ENCODE peak calls at places on chromosomes 7 and 10, in nine cellular contexts. W is transverse colon; T is K562; B is Peyer's patch; Y is upper lobe of right lung; R is fibroblast of lung; Q is effector memory CD4-positive, alpha-beta T cell; K is cardiac muscle cell; V is heart right ventricle. O is an unnamed sample.
A peak's percentile ranks its signal among the peaks of the same experiment; 100 is the strongest.

GRCh38 chr7:73974101-73974947 is 53.6 kb upstream of the ELN start:
- DNase-seq in R (no peak), T (no peak), V (no peak), W (no peak), Y (peak; percentile 53), K (no peak), Q (no peak), B (peak; percentile 28), O (no peak)

GRCh38 chr10:132805599-132805998 is 19.7 kb upstream of the NKX6-2 start:
- DNase-seq in B (no peak), V (no peak), R (no peak), Q (no peak), T (no peak), W (no peak), K (no peak), Y (no peak), O (no peak)

GRCh38 chr10:86953747-86954680 is 3.4 kb downstream of the MMRN2 start:
- DNase-seq in B (no peak), V (peak; percentile 87), T (peak; percentile 93), K (peak; percentile 86), Q (no peak), Y (no peak), R (peak; percentile 67), W (no peak), O (no peak)

GRCh38 chr7:3197567-3198212 is 103.4 kb upstream of the SDK1 start:
- DNase-seq in R (no peak), W (no peak), T (no peak), V (no peak), B (no peak), Q (no peak), Y (no peak), K (no peak), O (no peak)

GRCh38 chr7:74598558-74598957 is 59.0 kb upstream of the GTF2I start:
- DNase-seq in K (no peak), Y (no peak), B (no peak), V (no peak), Q (no peak), R (peak; percentile 88), W (no peak), T (no peak), O (no peak)

GRCh38 chr7:30433506-30433905 is 45.1 kb downstream of the NOD1 start:
- DNase-seq in R (no peak), B (no peak), T (no peak), Y (no peak), V (no peak), W (no peak), K (no peak), Q (no peak), O (no peak)

GRCh38 chr10:109450702-109451101 is 472.6 kb downstream of the XPNPEP1 start:
- DNase-seq in Q (no peak), W (no peak), V (no peak), K (no peak), B (no peak), Y (no peak), R (no peak), T (no peak), O (no peak)

GRCh38 chr7:46653848-46654247 is 732.8 kb upstream of the IGFBP3 start:
- DNase-seq in R (no peak), Y (no peak), B (no peak), V (no peak), T (no peak), K (no peak), Q (no peak), W (no peak), O (no peak)

GRCh38 chr10:102163342-102163989 is 11.3 kb downstream of the NOLC1 start:
- DNase-seq in V (no peak), W (no peak), T (peak; percentile 53), K (no peak), R (no peak), Y (no peak), Q (no peak), B (no peak), O (no peak)

GRCh38 chr7:50281680-50282445 is 22.7 kb upstream of the IKZF1 start:
- DNase-seq in W (no peak), Q (no peak), R (no peak), Y (peak; percentile 69), K (no peak), B (peak; percentile 66), T (no peak), V (no peak), O (no peak)

GRCh38 chr10:18087398-18087797 is 52.8 kb upstream of the CACNB2 start:
- DNase-seq in T (no peak), V (peak; percentile 11), Y (no peak), B (no peak), Q (no peak), R (peak; percentile 48), K (peak; percentile 32), W (peak; percentile 24), O (no peak)

GRCh38 chr10:29635711-29636144 is 957 bp upstream of the SVIL start:
- DNase-seq in B (no peak), R (peak; percentile 60), Q (peak; percentile 21), V (no peak), T (no peak), Y (no peak), W (no peak), K (peak; percentile 71), O (peak; percentile 58)

GRCh38 chr7:106959753-106960152 is 84.8 kb upstream of the PRKAR2B start:
- DNase-seq in K (no peak), Q (no peak), R (no peak), W (no peak), T (peak; percentile 80), Y (no peak), B (no peak), V (no peak), O (no peak)

GRCh38 chr7:136116186-136116585 is 139.0 kb upstream of the MTPN start:
- DNase-seq in Y (no peak), K (no peak), Q (no peak), V (no peak), W (no peak), B (no peak), T (no peak), R (no peak), O (no peak)

GRCh38 chr10:43420369-43421200 is 11.6 kb upstream of the HNRNPF start:
- DNase-seq in B (peak; percentile 94), Q (peak; percentile 71), V (peak; percentile 86), W (peak; percentile 87), K (peak; percentile 97), T (peak; percentile 81), Y (peak; percentile 95), R (peak; percentile 83), O (peak; percentile 87)

GRCh38 chr7:47775238-47775637 is 173.0 kb downstream of the PKD1L1 start:
- DNase-seq in V (no peak), R (no peak), Q (no peak), Y (no peak), W (no peak), K (no peak), B (no peak), T (no peak), O (no peak)

GRCh38 chr7:32887395-32887794 is 4.2 kb downstream of the KBTBD2 start:
- DNase-seq in Y (no peak), W (no peak), Q (no peak), B (no peak), V (no peak), R (no peak), K (no peak), T (no peak), O (no peak)
- H3K4me1 ChIP-seq in Y (peaks cover 63% of the 10 kb centered on the region), W (peaks cover 20% of the 10 kb centered on the region), Q (peaks cover 18% of the 10 kb centered on the region), B (no peaks in the 10 kb centered on the region), V (peaks cover 41% of the 10 kb centered on the region), R (peaks cover 2% of the 10 kb centered on the region), K (peaks cover 32% of the 10 kb centered on the region), T (peaks cover 30% of the 10 kb centered on the region), O (peaks cover 71% of the 10 kb centered on the region)

DNA sequence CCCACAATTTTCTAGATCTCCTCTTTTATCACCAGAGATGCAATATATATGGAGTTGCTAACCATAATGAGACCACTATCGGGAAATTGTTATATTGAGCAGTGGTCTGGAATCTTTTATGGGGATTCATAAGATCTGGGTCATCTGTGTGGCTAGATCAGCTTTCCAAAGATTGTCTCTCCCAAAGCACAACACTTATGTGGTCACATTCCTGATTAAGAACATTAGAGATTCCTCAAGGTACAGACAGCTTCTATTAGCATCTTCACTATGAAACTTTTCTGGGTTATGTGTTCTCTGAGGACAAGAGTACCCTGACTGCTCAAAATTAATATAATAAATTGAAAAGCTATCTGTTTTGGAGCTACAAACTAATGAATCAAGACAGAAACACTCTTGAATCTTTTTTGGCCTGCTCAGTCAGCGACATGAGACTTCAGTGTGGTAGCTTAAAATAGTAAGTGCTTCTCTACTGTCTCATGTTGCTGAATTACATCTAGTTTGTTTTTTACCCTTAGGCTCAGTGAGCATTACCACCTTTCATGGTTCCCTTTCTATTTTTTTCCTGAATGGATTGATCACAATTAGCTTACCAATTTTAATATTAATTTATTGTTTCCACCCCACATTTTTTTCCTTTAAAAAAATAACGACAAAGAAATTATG is 42.6 kb upstream of the STRIP2 start:
- DNase-seq in Y (no peak), V (no peak), B (no peak), K (no peak), Q (no peak), R (no peak), T (no peak), W (no peak), O (no peak)
- H3K4me1 ChIP-seq in Y (no peaks in the 10 kb centered on the region), V (no peaks in the 10 kb centered on the region), B (no peaks in the 10 kb centered on the region), K (peaks cover 53% of the 10 kb centered on the region), Q (no peaks in the 10 kb centered on the region), R (no peaks in the 10 kb centered on the region), T (peaks cover 5% of the 10 kb centered on the region), W (no peaks in the 10 kb centered on the region), O (no peaks in the 10 kb centered on the region)

DNA sequence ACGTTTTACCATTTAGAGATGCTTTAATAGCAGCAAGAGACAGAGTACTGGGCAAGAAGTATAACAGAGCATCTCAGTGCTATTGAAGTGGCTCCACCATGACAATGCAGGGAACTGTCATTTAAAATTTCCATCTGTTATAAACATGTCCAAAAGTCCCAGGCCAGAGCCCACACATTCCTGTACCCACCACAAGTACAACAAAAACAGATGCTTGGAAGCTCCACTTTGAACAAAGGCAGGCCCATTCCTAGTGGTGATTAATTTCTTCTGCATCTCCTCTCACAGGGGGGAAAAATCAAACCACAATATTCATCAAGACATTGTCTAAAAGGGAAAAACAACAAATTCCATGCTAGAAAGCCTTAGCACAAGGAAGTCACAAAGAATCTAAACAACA is 627.9 kb downstream of the PARD3 start:
- DNase-seq in B (no peak), W (no peak), T (no peak), V (no peak), R (peak; percentile 89), Y (no peak), Q (no peak), K (peak; percentile 26), O (no peak)
- H3K4me1 ChIP-seq in B (no peaks in the 10 kb centered on the region), W (peaks cover 13% of the 10 kb centered on the region), T (no peaks in the 10 kb centered on the region), V (peaks cover 6% of the 10 kb centered on the region), R (no peaks in the 10 kb centered on the region), Y (peaks cover 19% of the 10 kb centered on the region), Q (no peaks in the 10 kb centered on the region), K (peaks cover 22% of the 10 kb centered on the region), O (no peaks in the 10 kb centered on the region)

DNA sequence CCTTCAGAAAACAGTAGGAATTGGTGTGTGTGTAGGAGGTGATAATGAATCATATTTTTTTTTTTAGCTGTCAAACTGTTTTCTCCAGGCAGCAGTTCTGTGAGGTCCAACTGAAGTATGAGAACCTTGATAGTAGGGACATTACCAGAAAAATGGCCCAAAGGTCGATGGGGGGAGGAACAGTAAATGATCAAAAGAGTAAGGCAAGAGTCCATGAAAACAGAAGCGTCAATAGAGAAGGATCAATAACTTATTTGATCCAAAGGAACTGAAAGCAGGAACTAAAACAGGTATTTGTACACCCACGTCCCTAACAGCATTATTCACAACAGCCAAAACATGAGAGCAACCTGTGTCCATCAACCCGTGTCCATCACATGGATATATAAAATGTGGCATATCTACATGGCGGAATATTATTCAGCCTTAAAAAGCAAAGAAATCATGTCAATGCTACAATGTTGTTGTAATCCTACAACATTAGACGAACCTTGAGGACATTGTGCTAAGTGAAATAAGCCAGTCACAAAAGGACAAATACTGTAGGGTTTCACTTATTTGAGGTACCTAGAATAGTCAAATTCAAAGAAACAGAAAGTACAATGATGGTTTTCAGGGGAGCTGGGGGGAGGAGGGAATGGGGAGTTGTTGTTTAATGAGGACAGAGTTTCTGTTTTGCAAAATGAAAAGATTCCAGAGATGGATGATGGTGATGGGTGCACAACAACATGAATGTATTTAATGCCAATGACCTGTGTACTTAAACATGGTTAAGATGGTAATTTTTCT is 214.0 kb upstream of the KLF14 start:
- DNase-seq in T (no peak), Y (no peak), B (no peak), W (no peak), Q (no peak), K (no peak), V (no peak), R (no peak), O (peak; percentile 70)
- H3K4me1 ChIP-seq in T (peaks cover 4% of the 10 kb centered on the region), Y (peaks cover 22% of the 10 kb centered on the region), B (peaks cover 17% of the 10 kb centered on the region), W (peaks cover 10% of the 10 kb centered on the region), Q (peaks cover 72% of the 10 kb centered on the region), K (no peaks in the 10 kb centered on the region), V (peaks cover 12% of the 10 kb centered on the region), R (peaks cover 17% of the 10 kb centered on the region), O (peaks cover 94% of the 10 kb centered on the region)